ENCODE peak calls at places on chromosomes 7 and 10, in ten cellular contexts. T is thyroid gland; A is stomach; L is right lobe of liver; O is naive thymus-derived CD4-positive, alpha-beta T cell; P is tibial artery; Q is heart left ventricle; B is gastrocnemius medialis; V is breast epithelium; M is AG04450. E is an unnamed sample. For H3K9me3, the result is how much of the 10 kb centered on the place peaks cover.

GRCh38 chr7:4823442-4824119 is 38.2 kb downstream of the PAPOLB start:
- DNase-seq in T (no peak), A (no peak), L (no peak), O (no peak), P (no peak), Q (no peak), B (no peak), V (no peak), M (no peak), E (no peak)

GRCh38 chr7:122064971-122065370 is 79.1 kb downstream of the AASS start:
- DNase-seq in T (no peak), A (no peak), L (no peak), O (no peak), P (no peak), Q (no peak), B (no peak), V (no peak), M (no peak), E (no peak)

GRCh38 chr10:69360485-69361302 is 56.0 kb downstream of the TACR2 start:
- DNase-seq in T (peak), A (peak), L (no peak), O (no peak), P (peak), Q (peak), B (peak), V (peak), M (peak), E (no peak)

GRCh38 chr7:94394058-94394398 is 667 bp upstream of the COL1A2 start:
- DNase-seq in T (no peak), A (no peak), L (no peak), O (no peak), P (peak), Q (peak), B (no peak), V (no peak), M (peak), E (no peak)

GRCh38 chr10:17793823-17794759 is 15.1 kb upstream of the MRC1 start:
- DNase-seq in T (no peak), A (no peak), L (no peak), O (no peak), P (no peak), Q (no peak), B (no peak), V (no peak), M (no peak), E (no peak)

GRCh38 chr7:8115547-8116402 is 146.2 kb downstream of the ICA1 start:
- DNase-seq in T (no peak), A (no peak), L (no peak), O (no peak), P (no peak), Q (no peak), B (no peak), V (no peak), M (no peak), E (no peak)

GRCh38 chr7:55623617-55624016 is 51.3 kb upstream of the VOPP1 start:
- DNase-seq in T (no peak), A (no peak), L (no peak), O (no peak), P (no peak), Q (no peak), B (no peak), V (no peak), M (no peak), E (no peak)

GRCh38 chr10:47013469-47014169 is 102.4 kb downstream of the PTPN20 start:
- DNase-seq in T (no peak), A (no peak), L (peak), O (no peak), P (peak), Q (peak), B (no peak), V (no peak), M (no peak), E (no peak)

GRCh38 chr7:6730343-6730633 is 23.5 kb upstream of the ZNF12 start:
- DNase-seq in T (no peak), A (no peak), L (no peak), O (no peak), P (no peak), Q (no peak), B (no peak), V (no peak), M (no peak), E (no peak)

GRCh38 chr7:154672659-154673415 is 330.1 kb downstream of the PAXIP1 start:
- DNase-seq in T (no peak), A (no peak), L (no peak), O (no peak), P (no peak), Q (no peak), B (no peak), V (no peak), M (no peak), E (no peak)

GRCh38 chr10:101495324-101495925 is 92.6 kb downstream of the POLL start:
- DNase-seq in T (no peak), A (no peak), L (no peak), O (no peak), P (no peak), Q (no peak), B (no peak), V (no peak), M (no peak), E (no peak)

GRCh38 chr7:139095194-139095659 is 14.3 kb downstream of the ZC3HAV1 start:
- DNase-seq in T (peak), A (no peak), L (no peak), O (peak), P (no peak), Q (no peak), B (no peak), V (no peak), M (no peak), E (peak)

GRCh38 chr7:51374936-51375335 is 58.3 kb upstream of the COBL start:
- DNase-seq in T (no peak), A (no peak), L (no peak), O (no peak), P (no peak), Q (no peak), B (no peak), V (no peak), M (no peak), E (no peak)

GRCh38 chr10:86944031-86944419 is 13.4 kb downstream of the MMRN2 start:
- DNase-seq in T (no peak), A (no peak), L (no peak), O (no peak), P (no peak), Q (peak), B (no peak), V (no peak), M (no peak), E (no peak)

GRCh38 chr7:131225619-131226101 is 102.0 kb upstream of the MKLN1 start:
- DNase-seq in T (peak), A (peak), L (no peak), O (no peak), P (no peak), Q (peak), B (no peak), V (no peak), M (no peak), E (no peak)

GRCh38 chr10:97676770-97677581 is 10.1 kb downstream of the AVPI1 start:
- DNase-seq in T (peak), A (peak), L (no peak), O (peak), P (no peak), Q (no peak), B (no peak), V (no peak), M (no peak), E (peak)

GRCh38 chr10:8036521-8037198 is 17.8 kb upstream of the GATA3 start:
- DNase-seq in T (no peak), A (no peak), L (no peak), O (no peak), P (no peak), Q (no peak), B (no peak), V (no peak), M (no peak), E (no peak)

GRCh38 chr10:71711052-71711623 is 8.4 kb downstream of the C10orf105 start:
- DNase-seq in T (no peak), A (no peak), L (no peak), O (no peak), P (no peak), Q (peak), B (no peak), V (no peak), M (no peak), E (no peak)

GRCh38 chr7:101402081-101402779 is 39.6 kb downstream of the COL26A1 start:
- DNase-seq in T (peak), A (no peak), L (no peak), O (no peak), P (no peak), Q (no peak), B (no peak), V (no peak), M (no peak), E (no peak)

GRCh38 chr10:62527019-62527827 is 153.1 kb downstream of the ZNF365 start:
- DNase-seq in T (no peak), A (no peak), L (no peak), O (no peak), P (peak), Q (no peak), B (no peak), V (no peak), M (no peak), E (no peak)

GRCh38 chr7:84674236-84674913 is 479.8 kb upstream of the SEMA3A start:
- DNase-seq in T (no peak), A (no peak), L (no peak), O (no peak), P (no peak), Q (no peak), B (no peak), V (no peak), M (no peak), E (no peak)

GRCh38 chr10:28241766-28242399 is 61.0 kb downstream of the MPP7 start:
- DNase-seq in T (peak), A (no peak), L (no peak), O (peak), P (no peak), Q (no peak), B (no peak), V (no peak), M (peak), E (no peak)

GRCh38 chr10:97718178-97718577 is 4.6 kb downstream of the MARVELD1 start:
- DNase-seq in T (no peak), A (no peak), L (no peak), O (no peak), P (no peak), Q (no peak), B (no peak), V (no peak), M (no peak), E (no peak)

GRCh38 chr10:92267343-92267742 is 23.5 kb downstream of the CPEB3 start:
- DNase-seq in T (peak), A (no peak), L (no peak), O (no peak), P (no peak), Q (no peak), B (no peak), V (no peak), M (no peak), E (no peak)

GRCh38 chr7:92875171-92875570 is 38.8 kb upstream of the CDK6 start:
- DNase-seq in T (no peak), A (no peak), L (no peak), O (no peak), P (no peak), Q (no peak), B (no peak), V (no peak), M (no peak), E (no peak)

GRCh38 chr7:78090616-78091015 is 292.0 kb downstream of the PHTF2 start:
- DNase-seq in T (no peak), A (no peak), L (no peak), O (no peak), P (no peak), Q (no peak), B (no peak), V (no peak), M (no peak), E (no peak)

GRCh38 chr7:111758332-111758731 is 196.0 kb upstream of the IMMP2L start:
- DNase-seq in T (no peak), A (no peak), L (no peak), O (no peak), P (no peak), Q (no peak), B (no peak), V (no peak), M (no peak), E (no peak)

GRCh38 chr10:16520900-16521299 is 779 bp downstream of the C1QL3 start:
- DNase-seq in T (peak), A (peak), L (peak), O (no peak), P (no peak), Q (peak), B (no peak), V (no peak), M (no peak), E (no peak)

GRCh38 chr10:123306290-123306689 is 152.1 kb downstream of the BUB3 start:
- DNase-seq in T (no peak), A (no peak), L (no peak), O (no peak), P (no peak), Q (no peak), B (no peak), V (no peak), M (no peak), E (no peak)

GRCh38 chr7:45026984-45027773 is 27.2 kb downstream of the CCM2 start:
- DNase-seq in T (no peak), A (no peak), L (no peak), O (peak), P (peak), Q (no peak), B (no peak), V (no peak), M (peak), E (no peak)

GRCh38 chr10:101071266-101071884 is 9.6 kb downstream of the KAZALD1 start:
- DNase-seq in T (no peak), A (no peak), L (no peak), O (no peak), P (no peak), Q (peak), B (no peak), V (no peak), M (no peak), E (no peak)

GRCh38 chr10:79496896-79497295 is 15.4 kb upstream of the EIF5AL1 start:
- DNase-seq in T (no peak), A (no peak), L (no peak), O (no peak), P (peak), Q (no peak), B (no peak), V (no peak), M (no peak), E (no peak)

GRCh38 chr10:123573236-123574147 is 92.7 kb upstream of the GPR26 start:
- DNase-seq in T (peak), A (peak), L (peak), O (no peak), P (peak), Q (no peak), B (no peak), V (peak), M (no peak), E (no peak)

GRCh38 chr10:13162013-13162364 is 631 bp downstream of the MCM10 start:
- DNase-seq in T (no peak), A (no peak), L (no peak), O (peak), P (no peak), Q (no peak), B (no peak), V (no peak), M (no peak), E (no peak)

GRCh38 chr7:1679966-1680730 is 10.1 kb downstream of the ELFN1 start:
- DNase-seq in T (no peak), A (peak), L (no peak), O (no peak), P (peak), Q (no peak), B (no peak), V (peak), M (no peak), E (no peak)

GRCh38 chr10:100569687-100570517 is 34.2 kb downstream of the HIF1AN start:
- DNase-seq in T (no peak), A (no peak), L (no peak), O (no peak), P (no peak), Q (no peak), B (no peak), V (no peak), M (no peak), E (no peak)

GRCh38 chr7:157643525-157643970 is 306.7 kb downstream of the DNAJB6 start:
- DNase-seq in T (no peak), A (no peak), L (no peak), O (no peak), P (peak), Q (no peak), B (no peak), V (no peak), M (no peak), E (no peak)

GRCh38 chr7:157644946-157645345 is 308.1 kb downstream of the DNAJB6 start:
- DNase-seq in T (no peak), A (no peak), L (no peak), O (no peak), P (peak), Q (no peak), B (no peak), V (no peak), M (no peak), E (no peak)

GRCh38 chr7:157646551-157646950 is 309.7 kb downstream of the DNAJB6 start:
- DNase-seq in T (no peak), A (no peak), L (no peak), O (no peak), P (peak), Q (no peak), B (no peak), V (no peak), M (no peak), E (no peak)

GRCh38 chr7:157641866-157642265 is 305.1 kb downstream of the DNAJB6 start:
- DNase-seq in T (no peak), A (no peak), L (no peak), O (no peak), P (peak), Q (no peak), B (no peak), V (no peak), M (no peak), E (no peak)

GRCh38 chr7:157645539-157645938 is 308.7 kb downstream of the DNAJB6 start:
- DNase-seq in T (no peak), A (no peak), L (no peak), O (no peak), P (peak), Q (no peak), B (no peak), V (no peak), M (no peak), E (no peak)
- H3K9me3 ChIP-seq in T (under half), A (under half), L (under half), O (under half), P (under half), Q (under half), B (under half), V (under half), M (half or more), E (under half)

DNA sequence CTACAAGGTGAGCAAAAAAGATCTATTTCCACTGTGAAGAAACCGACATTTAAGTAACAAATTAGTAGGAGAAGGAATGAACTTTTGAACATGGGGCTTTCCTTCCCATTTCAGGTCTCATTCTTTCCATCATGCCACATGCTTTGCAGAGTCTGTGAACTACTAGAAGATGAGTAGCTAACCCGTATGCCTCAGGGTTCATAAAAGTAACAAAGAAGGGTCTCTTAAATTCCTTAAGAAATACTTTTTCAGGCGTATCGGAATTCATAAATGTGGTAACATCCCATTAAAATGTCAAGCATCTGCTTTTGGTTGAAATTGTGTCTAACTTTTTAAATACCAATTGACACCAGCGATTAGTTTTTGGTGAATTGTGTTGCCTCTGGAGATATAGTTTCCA is 81.3 kb upstream of the TNS3 start:
- DNase-seq in T (no peak), A (no peak), L (no peak), O (no peak), P (no peak), Q (no peak), B (no peak), V (no peak), M (no peak), E (no peak)
- H3K9me3 ChIP-seq in T (under half), A (under half), L (under half), O (under half), P (under half), Q (under half), B (under half), V (under half), M (under half), E (under half)

GRCh38 chr7:153320005-153320404 is 560.5 kb downstream of the ACTR3B start:
- DNase-seq in T (no peak), A (no peak), L (no peak), O (no peak), P (no peak), Q (no peak), B (no peak), V (no peak), M (no peak), E (no peak)
- H3K9me3 ChIP-seq in T (under half), A (under half), L (under half), O (under half), P (under half), Q (under half), B (under half), V (under half), M (under half), E (under half)

DNA sequence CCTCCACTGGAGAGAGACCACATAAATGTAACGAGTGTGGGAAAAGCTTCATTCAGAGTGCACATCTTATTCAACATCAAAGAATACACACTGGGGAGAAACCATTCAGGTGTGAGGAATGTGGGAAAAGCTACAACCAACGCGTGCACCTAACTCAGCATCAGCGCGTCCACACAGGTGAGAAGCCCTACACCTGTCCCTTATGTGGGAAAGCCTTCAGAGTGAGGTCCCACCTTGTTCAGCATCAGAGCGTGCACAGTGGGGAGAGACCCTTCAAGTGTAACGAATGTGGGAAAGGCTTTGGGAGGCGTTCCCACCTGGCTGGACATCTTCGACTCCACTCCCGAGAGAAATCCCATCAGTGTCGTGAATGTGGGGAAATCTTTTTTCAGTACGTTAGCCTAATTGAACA is 20.6 kb downstream of the FAM200A start:
- DNase-seq in T (no peak), A (no peak), L (no peak), O (no peak), P (peak), Q (no peak), B (no peak), V (no peak), M (no peak), E (no peak)
- H3K9me3 ChIP-seq in T (under half), A (half or more), L (under half), O (under half), P (half or more), Q (half or more), B (under half), V (half or more), M (half or more), E (under half)

GRCh38 chr7:158017226-158018060 is 570.2 kb downstream of the PTPRN2 start:
- DNase-seq in T (no peak), A (peak), L (no peak), O (no peak), P (peak), Q (no peak), B (no peak), V (peak), M (no peak), E (no peak)
- H3K9me3 ChIP-seq in T (under half), A (under half), L (under half), O (under half), P (under half), Q (under half), B (under half), V (under half), M (half or more), E (under half)